ENCODE peak calls at places on chromosomes 7 and 10, in nine cellular contexts. A is GM12865, H is BJ, U is WERI-Rb-1, O is osteoblast, R is OCI-LY7, W is tibial artery, J is GM23338, K is AG10803. B is an unnamed sample.
A peak's percentile ranks its signal among the peaks of the same experiment; 100 is the strongest.

GRCh38 chr10:12579954-12580858 is 230.9 kb downstream of the CAMK1D start:
- DNase-seq in R (no peak), W (peak; percentile 67), A (no peak), O (no peak), J (no peak), K (peak; percentile 25), U (no peak), H (no peak), B (peak; percentile 40)

GRCh38 chr7:12949060-12950045 is 261.9 kb downstream of the ARL4A start:
- DNase-seq in K (no peak), W (no peak), A (no peak), H (no peak), J (no peak), O (no peak), R (no peak), U (no peak), B (peak; percentile 37)

GRCh38 chr7:55575733-55576132 is 3.4 kb upstream of the VOPP1 start:
- DNase-seq in H (no peak), U (no peak), A (no peak), K (no peak), W (no peak), O (no peak), J (no peak), R (no peak), B (no peak)

GRCh38 chr10:53325073-53325472 is 552.5 kb upstream of the MBL2 start:
- DNase-seq in K (no peak), H (no peak), R (no peak), U (no peak), A (no peak), W (no peak), J (no peak), O (no peak), B (no peak)

GRCh38 chr7:51054231-51054630 is 262.4 kb downstream of the COBL start:
- DNase-seq in W (no peak), K (no peak), O (no peak), H (no peak), A (no peak), J (no peak), U (no peak), R (no peak), B (no peak)

GRCh38 chr7:87152897-87153641 is 816 bp downstream of the DMTF1 start:
- DNase-seq in W (peak; percentile 60), J (peak; percentile 28), U (peak; percentile 19), O (peak; percentile 73), A (no peak), H (no peak), K (peak; percentile 11), R (peak; percentile 39), B (peak; percentile 22)

GRCh38 chr10:52665821-52666220 is 106.8 kb downstream of the MBL2 start:
- DNase-seq in U (no peak), K (no peak), W (no peak), O (no peak), A (no peak), H (no peak), J (no peak), R (no peak), B (no peak)

GRCh38 chr7:64886956-64887545 is 16.0 kb upstream of the ZNF273 start:
- DNase-seq in U (no peak), H (no peak), A (no peak), O (peak; percentile 76), W (peak; percentile 23), K (no peak), J (no peak), R (no peak), B (no peak)

GRCh38 chr7:154409703-154410311 is 357.6 kb downstream of the DPP6 start:
- DNase-seq in H (no peak), W (no peak), U (no peak), O (no peak), K (no peak), A (peak; percentile 6), R (peak; percentile 15), J (peak; percentile 5), B (peak; percentile 15)

GRCh38 chr10:72292223-72292691 is 18.5 kb downstream of the DDIT4 start:
- DNase-seq in W (no peak), A (peak; percentile 67), H (no peak), O (peak; percentile 80), R (no peak), U (no peak), J (no peak), K (no peak), B (no peak)

GRCh38 chr7:120259382-120259781 is 13.6 kb upstream of the KCND2 start:
- DNase-seq in W (no peak), J (no peak), K (no peak), O (no peak), U (no peak), H (no peak), R (no peak), A (no peak), B (peak; percentile 28)

GRCh38 chr7:80584778-80585177 is 53.7 kb upstream of the CD36 start:
- DNase-seq in W (no peak), O (no peak), H (no peak), R (no peak), U (no peak), K (peak; percentile 43), J (peak; percentile 16), A (no peak), B (peak; percentile 78)

GRCh38 chr7:131769241-131769640 is 212.8 kb upstream of the PODXL start:
- DNase-seq in O (no peak), R (no peak), J (no peak), H (no peak), W (no peak), K (peak; percentile 6), U (no peak), A (no peak), B (peak; percentile 32)

GRCh38 chr10:125084191-125085186 is 75.9 kb downstream of the CTBP2 start:
- DNase-seq in A (no peak), R (no peak), W (peak; percentile 95), O (peak; percentile 97), J (peak; percentile 68), U (peak; percentile 35), K (peak; percentile 91), H (peak; percentile 70), B (peak; percentile 98)
- TF ChIP-seq CTCF in A (no peak), R (no peak), W (no peak), O (peak; percentile 42), J (peak; percentile 14), U (peak; percentile 16), K (peak; percentile 33), H (peak; percentile 35), B (peak; percentile 27)

GRCh38 chr7:73717991-73718405 is 1.5 kb downstream of the STX1A start:
- DNase-seq in U (no peak), O (peak; percentile 97), W (no peak), H (peak; percentile 53), R (peak; percentile 33), A (peak; percentile 57), K (peak; percentile 77), J (no peak), B (peak; percentile 68)

GRCh38 chr7:73717025-73717807 is 2.3 kb downstream of the STX1A start:
- DNase-seq in H (no peak), W (no peak), J (no peak), K (peak; percentile 42), U (no peak), O (peak; percentile 80), R (no peak), A (no peak), B (peak; percentile 45)

GRCh38 chr7:73718905-73719805 is at the start of gene STX1A:
- DNase-seq in R (peak; percentile 83), O (peak; percentile 99), K (peak; percentile 60), H (no peak), W (no peak), A (peak; percentile 80), U (peak; percentile 69), J (peak; percentile 82), B (peak; percentile 63)

GRCh38 chr7:73719806-73720169 is 319 bp upstream of the STX1A start:
- DNase-seq in A (no peak), W (no peak), O (no peak), R (no peak), J (no peak), U (no peak), H (no peak), K (no peak), B (peak; percentile 36)

DNA sequence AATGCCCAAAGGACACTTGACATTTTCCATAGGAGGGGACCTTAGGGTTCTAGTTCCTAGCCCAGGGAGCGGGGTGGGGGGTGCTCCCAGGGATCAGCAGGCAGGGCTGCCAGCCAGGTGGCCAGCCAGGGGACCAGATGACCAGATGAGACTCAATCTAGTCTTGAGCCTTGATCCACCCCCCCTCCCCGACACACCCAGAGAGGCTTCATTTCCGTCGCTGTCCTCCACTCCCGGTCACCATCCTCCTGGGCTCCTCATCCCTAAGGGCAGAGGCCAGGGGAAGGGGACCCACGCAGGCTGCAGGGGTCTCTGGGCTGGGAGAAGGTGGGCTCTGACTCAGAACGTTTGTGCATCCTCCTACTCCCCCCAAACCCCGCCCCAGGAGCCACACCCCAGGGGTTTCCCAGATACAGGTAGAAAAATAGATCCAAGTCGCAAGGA is 1.0 kb downstream of the STX1A start:
- DNase-seq in H (no peak), A (no peak), W (no peak), U (peak; percentile 68), R (no peak), K (no peak), J (no peak), O (no peak), B (no peak)
- H3K4me3 ChIP-seq in H (peak overlapping the region; percentile 83), A (peak overlapping the region; percentile 75), W (peak overlapping the region; percentile 82), U (peak overlapping the region; percentile 85), R (peak overlapping the region; percentile 95), K (peak overlapping the region; percentile 74), J (peak overlapping the region; percentile 86), O (peak overlapping the region; percentile 95), B (peak overlapping the region; percentile 72)

GRCh38 chr10:120997313-120998102 is 146.3 kb downstream of the WDR11 start:
- DNase-seq in R (no peak), U (no peak), J (no peak), A (no peak), H (no peak), K (no peak), W (no peak), O (no peak), B (no peak)
- TF ChIP-seq CTCF in R (no peak), U (peak; percentile 63), J (no peak), A (no peak), H (no peak), K (no peak), W (no peak), O (no peak), B (no peak)

DNA sequence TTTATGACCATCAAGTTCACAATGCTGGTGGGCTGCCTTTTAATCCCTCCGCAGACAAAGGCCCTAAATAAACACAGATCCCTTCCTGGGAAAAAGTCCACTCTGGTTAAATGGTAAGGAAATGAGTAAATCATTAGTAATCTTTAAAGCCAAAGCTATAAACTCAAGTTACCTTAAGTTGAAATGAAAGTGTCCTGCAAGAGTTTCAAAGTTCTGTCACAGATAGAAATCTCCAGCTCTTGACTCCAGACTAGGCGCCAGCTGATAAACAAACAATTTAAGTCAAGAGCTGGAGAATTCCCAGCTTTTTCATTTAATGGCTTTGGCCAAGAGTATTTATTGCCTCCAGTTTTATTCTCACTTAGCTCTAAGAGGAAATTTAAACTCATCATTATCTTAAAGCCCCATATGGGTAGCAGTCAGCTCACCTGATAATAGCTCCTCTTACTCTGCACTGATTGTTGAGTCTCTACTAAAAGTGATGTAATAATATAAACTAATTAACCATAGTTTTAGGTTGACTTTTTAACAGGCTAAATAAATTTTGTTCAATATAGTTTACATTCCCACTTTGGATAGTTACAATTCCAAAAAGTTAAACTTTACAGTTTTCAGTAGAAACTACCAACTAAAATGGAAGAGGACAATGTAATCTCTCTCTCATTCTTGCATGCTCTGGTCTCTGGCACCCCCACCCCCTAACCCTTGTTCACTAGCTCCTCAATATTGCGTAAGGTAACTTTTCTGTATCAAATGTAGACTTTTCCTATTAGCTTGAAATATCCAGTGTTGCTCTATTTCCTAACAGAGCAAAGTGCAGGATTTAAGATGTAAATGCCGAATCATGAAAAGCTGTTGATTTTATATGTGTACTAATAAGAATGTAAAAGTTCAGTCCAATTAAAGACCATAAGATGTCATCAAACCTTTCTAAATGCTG is 56.1 kb downstream of the HIBADH start:
- DNase-seq in W (no peak), R (no peak), U (no peak), J (no peak), H (peak; percentile 51), O (peak; percentile 77), A (no peak), K (peak; percentile 42), B (peak; percentile 68)
- H3K4me3 ChIP-seq in W (no peak overlapping the region), R (no peak overlapping the region), U (no peak overlapping the region), J (no peak overlapping the region), H (no peak overlapping the region), O (peak overlapping the region; percentile 27), A (no peak overlapping the region), K (no peak overlapping the region), B (no peak overlapping the region)